ENCODE peak calls at places on chromosomes 1 and 21, in ten cellular contexts. Z is prostate gland, M is transverse colon, L is breast epithelium, E is K562, Q is endothelial cell of umbilical vein, R is esophagus muscularis mucosa, A is stomach, O is spleen, G is HCT116. J is an unnamed sample.

GRCh38 chr1:27341525-27342252 is at the start of gene SYTL1:
- DNase-seq in Z (peak), M (peak), L (peak), E (peak), Q (no peak), R (no peak), A (peak), O (peak), G (peak), J (no peak)

GRCh38 chr1:230307213-230307612 is 118.9 kb downstream of the PGBD5 start:
- DNase-seq in Z (no peak), M (no peak), L (no peak), E (no peak), Q (peak), R (no peak), A (no peak), O (no peak), G (no peak), J (no peak)

GRCh38 chr1:29709711-29710169 is 473.4 kb downstream of the PTPRU start:
- DNase-seq in Z (peak), M (no peak), L (peak), E (no peak), Q (peak), R (no peak), A (no peak), O (no peak), G (no peak), J (no peak)

GRCh38 chr1:62398377-62398776 is 38.5 kb upstream of the USP1 start:
- DNase-seq in Z (no peak), M (no peak), L (no peak), E (no peak), Q (no peak), R (no peak), A (no peak), O (no peak), G (no peak), J (no peak)

GRCh38 chr1:218718977-218719376 is 373.8 kb downstream of the TGFB2 start:
- DNase-seq in Z (no peak), M (no peak), L (no peak), E (no peak), Q (peak), R (no peak), A (no peak), O (no peak), G (no peak), J (no peak)

GRCh38 chr1:12511128-12511484 is 106.9 kb downstream of the DHRS3 start:
- DNase-seq in Z (no peak), M (no peak), L (no peak), E (no peak), Q (no peak), R (no peak), A (no peak), O (no peak), G (no peak), J (peak)

GRCh38 chr1:32394141-32394889 is at the start of gene BSDC1:
- DNase-seq in Z (peak), M (peak), L (peak), E (peak), Q (peak), R (peak), A (peak), O (peak), G (peak), J (peak)

GRCh38 chr21:39184050-39184980 is 1.1 kb upstream of the PSMG1 start:
- DNase-seq in Z (no peak), M (no peak), L (no peak), E (no peak), Q (no peak), R (no peak), A (no peak), O (no peak), G (no peak), J (no peak)

GRCh38 chr1:206909167-206909882 is 12.1 kb downstream of the IL24 start:
- DNase-seq in Z (peak), M (peak), L (peak), E (peak), Q (no peak), R (no peak), A (peak), O (peak), G (no peak), J (peak)

GRCh38 chr1:61450454-61451213 is 274.3 kb downstream of the TM2D1 start:
- DNase-seq in Z (peak), M (peak), L (no peak), E (no peak), Q (peak), R (no peak), A (no peak), O (no peak), G (no peak), J (no peak)

GRCh38 chr1:15493869-15494390 is 18.0 kb downstream of the CELA2B start:
- DNase-seq in Z (no peak), M (no peak), L (no peak), E (no peak), Q (peak), R (no peak), A (no peak), O (no peak), G (no peak), J (no peak)

GRCh38 chr1:165914136-165914798 is 86.9 kb downstream of the UCK2 start:
- DNase-seq in Z (peak), M (peak), L (peak), E (peak), Q (peak), R (no peak), A (peak), O (no peak), G (peak), J (no peak)

GRCh38 chr1:26161408-26162219 is 2.7 kb downstream of the FAM110D start:
- DNase-seq in Z (no peak), M (peak), L (no peak), E (peak), Q (peak), R (no peak), A (peak), O (peak), G (no peak), J (no peak)

GRCh38 chr1:15684468-15685283 is 556 bp downstream of the PLEKHM2 start:
- DNase-seq in Z (no peak), M (peak), L (peak), E (peak), Q (peak), R (no peak), A (peak), O (peak), G (no peak), J (peak)

GRCh38 chr1:248730507-248731335 is 24.8 kb downstream of the LYPD8 start:
- DNase-seq in Z (no peak), M (no peak), L (no peak), E (peak), Q (no peak), R (no peak), A (no peak), O (no peak), G (no peak), J (no peak)

GRCh38 chr1:231159963-231160761 is 1.7 kb upstream of the TRIM67 start:
- DNase-seq in Z (no peak), M (no peak), L (no peak), E (peak), Q (no peak), R (peak), A (no peak), O (no peak), G (no peak), J (no peak)

GRCh38 chr1:155294520-155295182 is 6.6 kb downstream of the PKLR start:
- DNase-seq in Z (no peak), M (no peak), L (no peak), E (no peak), Q (no peak), R (no peak), A (no peak), O (peak), G (no peak), J (no peak)

GRCh38 chr1:168803696-168804510 is 74.9 kb upstream of the DPT start:
- DNase-seq in Z (peak), M (peak), L (no peak), E (no peak), Q (no peak), R (no peak), A (no peak), O (no peak), G (no peak), J (no peak)

GRCh38 chr1:28172690-28173150 is 3.8 kb downstream of the PTAFR start:
- DNase-seq in Z (no peak), M (peak), L (no peak), E (no peak), Q (peak), R (no peak), A (peak), O (peak), G (no peak), J (no peak)

GRCh38 chr1:86939406-86939805 is 25.0 kb downstream of the HS2ST1 start:
- DNase-seq in Z (no peak), M (no peak), L (no peak), E (peak), Q (no peak), R (no peak), A (no peak), O (no peak), G (no peak), J (no peak)

GRCh38 chr1:65995326-65995725 is 202.6 kb downstream of the PDE4B start:
- DNase-seq in Z (no peak), M (no peak), L (no peak), E (no peak), Q (no peak), R (no peak), A (no peak), O (no peak), G (no peak), J (no peak)
- H3K4me3 ChIP-seq in Z (no peak), M (no peak), L (peak), E (no peak), Q (no peak), R (no peak), A (no peak), O (no peak), G (no peak), J (no peak)

GRCh38 chr1:70778056-70778762 is 269.4 kb downstream of the PTGER3 start:
- DNase-seq in Z (no peak), M (no peak), L (no peak), E (no peak), Q (no peak), R (no peak), A (no peak), O (no peak), G (no peak), J (no peak)

GRCh38 chr1:70778934-70779333 is 268.7 kb downstream of the PTGER3 start:
- DNase-seq in Z (no peak), M (no peak), L (no peak), E (no peak), Q (no peak), R (no peak), A (no peak), O (no peak), G (no peak), J (no peak)

GRCh38 chr1:70779571-70779970 is 268.0 kb downstream of the PTGER3 start:
- DNase-seq in Z (no peak), M (no peak), L (no peak), E (no peak), Q (no peak), R (no peak), A (no peak), O (no peak), G (no peak), J (no peak)
- TF ChIP-seq POLR2AphosphoS5 in Z (no peak), M (no peak), L (no peak), E (no peak), Q (no peak), R (no peak), A (no peak), O (no peak), G (no peak), J (no peak)

DNA sequence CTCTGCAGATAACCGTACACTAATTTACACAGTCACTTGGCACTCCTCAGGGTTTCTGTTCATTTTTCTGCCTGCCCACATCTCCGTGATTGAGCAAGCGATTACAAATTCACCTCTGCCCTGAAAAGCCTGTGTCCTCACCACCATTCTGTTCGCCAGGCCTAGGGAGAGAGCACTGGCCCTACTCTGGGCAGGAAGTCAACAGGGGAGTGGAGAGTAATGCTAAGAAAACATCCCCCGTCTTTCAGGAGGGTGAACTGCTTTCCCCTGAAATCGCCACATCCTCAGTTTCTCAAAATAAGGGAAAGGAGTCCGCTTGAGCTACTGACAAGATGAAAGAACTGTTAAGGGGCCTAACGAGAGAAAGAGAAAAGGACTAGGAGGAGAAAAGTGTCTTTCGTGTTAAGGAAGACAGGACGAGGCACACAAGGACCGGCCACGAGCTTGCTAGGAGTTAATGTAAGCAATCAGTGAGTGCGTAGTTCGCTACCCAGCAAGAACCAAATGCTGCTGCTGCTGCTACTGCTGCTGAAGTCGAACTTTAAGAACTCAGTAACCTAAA is 632 bp downstream of the PEX19 start:
- DNase-seq in Z (no peak), M (peak), L (no peak), E (no peak), Q (peak), R (no peak), A (peak), O (no peak), G (no peak), J (no peak)
- TF ChIP-seq POLR2A in Z (no peak), M (peak), L (no peak), E (no peak), Q (no peak), R (no peak), A (no peak), O (no peak), G (no peak), J (no peak)

DNA sequence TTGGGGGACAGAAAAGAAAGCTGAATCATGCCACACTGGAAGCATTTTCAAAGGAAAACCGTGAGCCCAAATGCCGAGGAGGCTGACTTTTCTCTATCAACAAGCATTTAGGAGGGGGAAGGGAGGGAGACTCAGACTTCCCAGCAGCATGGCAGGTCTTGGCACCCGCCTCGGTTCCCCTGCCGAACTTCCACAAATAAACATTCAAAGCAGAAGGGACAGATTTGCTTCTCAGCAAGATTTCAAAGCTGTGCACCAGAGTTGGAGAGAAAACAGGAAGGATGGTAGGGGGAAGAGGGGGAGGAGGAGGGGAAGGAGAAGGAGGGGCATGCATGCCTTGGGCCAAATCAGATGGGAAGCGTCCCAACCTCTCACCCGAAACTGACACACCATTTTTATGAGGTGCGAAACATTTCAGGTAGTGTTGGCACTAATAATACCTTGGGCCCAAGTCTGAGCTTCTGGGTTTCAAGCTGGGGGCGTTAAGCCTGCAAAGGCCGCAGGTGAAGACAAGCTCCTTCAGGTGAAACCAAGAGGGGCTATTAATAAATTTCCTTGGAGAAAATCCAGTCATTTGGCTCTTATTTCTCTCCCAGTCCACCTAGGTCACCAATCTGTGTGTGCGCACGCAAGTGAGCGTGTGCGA is 26.4 kb downstream of the ABCA4 start:
- DNase-seq in Z (peak), M (peak), L (peak), E (no peak), Q (peak), R (no peak), A (no peak), O (no peak), G (no peak), J (no peak)
- H3K4me3 ChIP-seq in Z (no peak), M (no peak), L (peak), E (no peak), Q (no peak), R (peak), A (no peak), O (no peak), G (no peak), J (no peak)

DNA sequence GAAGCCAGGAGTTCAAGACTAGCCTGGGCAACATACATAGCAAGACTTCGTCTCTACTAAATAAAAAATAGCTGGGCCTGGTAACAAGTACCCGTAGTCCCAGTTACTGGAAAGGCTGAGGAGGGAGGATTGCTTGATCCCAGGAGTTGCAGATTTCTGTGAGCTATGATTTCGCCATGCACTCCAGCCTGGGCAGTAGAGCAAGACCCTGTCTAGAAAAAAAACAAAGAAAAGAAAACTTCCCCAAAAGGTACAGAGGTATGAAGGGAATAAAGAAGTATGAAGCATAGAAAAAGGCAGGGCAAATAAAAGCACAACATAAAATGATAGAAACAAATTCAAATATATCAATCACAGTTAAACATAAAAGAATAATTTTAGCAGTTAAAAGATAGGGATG is 28.7 kb downstream of the RPRD2 start:
- DNase-seq in Z (no peak), M (no peak), L (no peak), E (no peak), Q (no peak), R (no peak), A (no peak), O (no peak), G (no peak), J (no peak)
- TF ChIP-seq POLR2AphosphoS5 in Z (no peak), M (no peak), L (no peak), E (no peak), Q (no peak), R (no peak), A (no peak), O (no peak), G (no peak), J (no peak)

DNA sequence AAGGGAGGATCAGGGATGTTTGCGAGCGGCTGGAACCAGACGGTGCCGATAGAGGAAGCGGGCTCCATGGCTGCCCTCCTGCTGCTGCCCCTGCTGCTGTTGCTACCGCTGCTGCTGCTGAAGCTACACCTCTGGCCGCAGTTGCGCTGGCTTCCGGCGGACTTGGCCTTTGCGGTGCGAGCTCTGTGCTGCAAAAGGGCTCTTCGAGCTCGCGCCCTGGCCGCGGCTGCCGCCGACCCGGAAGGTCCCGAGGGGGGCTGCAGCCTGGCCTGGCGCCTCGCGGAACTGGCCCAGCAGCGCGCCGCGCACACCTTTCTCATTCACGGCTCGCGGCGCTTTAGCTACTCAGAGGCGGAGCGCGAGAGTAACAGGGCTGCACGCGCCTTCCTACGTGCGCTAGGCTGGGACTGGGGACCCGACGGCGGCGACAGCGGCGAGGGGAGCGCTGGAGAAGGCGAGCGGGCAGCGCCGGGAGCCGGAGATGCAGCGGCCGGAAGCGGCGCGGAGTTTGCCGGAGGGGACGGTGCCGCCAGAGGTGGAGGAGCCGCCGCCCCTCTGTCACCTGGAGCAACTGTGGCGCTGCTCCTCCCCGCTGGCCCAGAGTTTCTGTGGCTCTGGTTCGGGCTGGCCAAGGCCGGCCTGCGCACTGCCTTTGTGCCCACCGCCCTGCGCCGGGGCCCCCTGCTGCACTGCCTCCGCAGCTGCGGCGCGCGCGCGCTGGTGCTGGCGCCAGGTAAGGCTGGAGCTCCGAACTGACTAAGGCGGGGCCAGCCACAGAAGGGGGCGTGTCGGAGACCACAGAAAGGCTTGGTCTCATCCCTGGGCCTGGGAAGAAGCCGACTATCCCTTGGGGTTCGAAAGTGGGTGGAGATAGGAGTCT is 465 bp downstream of the SLC27A3 start:
- DNase-seq in Z (peak), M (peak), L (peak), E (peak), Q (peak), R (no peak), A (peak), O (peak), G (peak), J (peak)
- TF ChIP-seq POLR2A in Z (peak), M (peak), L (no peak), E (no peak), Q (no peak), R (no peak), A (no peak), O (peak), G (peak), J (no peak)

GRCh38 chr1:93339171-93339697 is 6.5 kb upstream of the DR1 start:
- DNase-seq in Z (no peak), M (no peak), L (no peak), E (no peak), Q (no peak), R (no peak), A (no peak), O (no peak), G (no peak), J (no peak)

GRCh38 chr1:93344484-93344883 is 1.2 kb upstream of the DR1 start:
- DNase-seq in Z (no peak), M (no peak), L (no peak), E (no peak), Q (no peak), R (no peak), A (no peak), O (no peak), G (no peak), J (no peak)

GRCh38 chr1:93338426-93338825 is 7.3 kb upstream of the DR1 start:
- DNase-seq in Z (no peak), M (no peak), L (no peak), E (no peak), Q (peak), R (no peak), A (no peak), O (no peak), G (peak), J (no peak)

GRCh38 chr1:93344886-93345632 is 648 bp upstream of the DR1 start:
- DNase-seq in Z (no peak), M (no peak), L (no peak), E (no peak), Q (no peak), R (no peak), A (no peak), O (no peak), G (no peak), J (no peak)

GRCh38 chr1:93340090-93340489 is 5.6 kb upstream of the DR1 start:
- DNase-seq in Z (no peak), M (no peak), L (no peak), E (no peak), Q (no peak), R (no peak), A (no peak), O (no peak), G (no peak), J (no peak)
- H3K4me3 ChIP-seq in Z (no peak), M (no peak), L (no peak), E (no peak), Q (no peak), R (no peak), A (no peak), O (no peak), G (no peak), J (no peak)

J was measured in suprapubic skin.